ENCODE peak calls at places on chromosomes 11 and 22, in six cellular contexts. One of them, this sample, is unnamed.
A peak's percentile ranks its signal among the peaks of the same experiment; 100 is the strongest.

GRCh38 chr11:13102575-13102840 is 93.4 kb downstream of the RASSF10 start:
- DNase-seq in IMR-90: no peak
- DNase-seq in ascending aorta: no peak
- DNase-seq in fibroblast of mammary gland: no peak
- DNase-seq in neuronal stem cell: no peak
- DNase-seq in mammary epithelial cell: no peak
- DNase-seq in this sample: no peak

GRCh38 chr11:94664336-94664735 is 97.2 kb downstream of the PIWIL4 start:
- DNase-seq in IMR-90: no peak
- DNase-seq in ascending aorta: no peak
- DNase-seq in fibroblast of mammary gland: peak; percentile 34
- DNase-seq in neuronal stem cell: no peak
- DNase-seq in mammary epithelial cell: peak; percentile 43
- DNase-seq in this sample: no peak

GRCh38 chr11:78025378-78025777 is 2.3 kb upstream of the KCTD14 start:
- DNase-seq in IMR-90: no peak
- DNase-seq in ascending aorta: no peak
- DNase-seq in fibroblast of mammary gland: no peak
- DNase-seq in neuronal stem cell: no peak
- DNase-seq in mammary epithelial cell: no peak
- DNase-seq in this sample: no peak

GRCh38 chr22:46966495-46966845 is 204.0 kb downstream of the TBC1D22A start:
- DNase-seq in IMR-90: peak; percentile 8
- DNase-seq in ascending aorta: no peak
- DNase-seq in fibroblast of mammary gland: no peak
- DNase-seq in neuronal stem cell: no peak
- DNase-seq in mammary epithelial cell: no peak
- DNase-seq in this sample: no peak

GRCh38 chr11:62574363-62575057 is 819 bp upstream of the EEF1G start:
- DNase-seq in IMR-90: peak; percentile 29
- DNase-seq in ascending aorta: no peak
- DNase-seq in fibroblast of mammary gland: no peak
- DNase-seq in neuronal stem cell: no peak
- DNase-seq in mammary epithelial cell: no peak
- DNase-seq in this sample: no peak

GRCh38 chr11:8032122-8032521 is 45.0 kb downstream of the EIF3F start:
- DNase-seq in IMR-90: no peak
- DNase-seq in ascending aorta: peak; percentile 46
- DNase-seq in fibroblast of mammary gland: no peak
- DNase-seq in neuronal stem cell: no peak
- DNase-seq in mammary epithelial cell: no peak
- DNase-seq in this sample: no peak

GRCh38 chr11:69634069-69634468 is 6.9 kb upstream of the CCND1 start:
- DNase-seq in IMR-90: no peak
- DNase-seq in ascending aorta: no peak
- DNase-seq in fibroblast of mammary gland: no peak
- DNase-seq in neuronal stem cell: no peak
- DNase-seq in mammary epithelial cell: no peak
- DNase-seq in this sample: no peak

GRCh38 chr11:132140056-132140455 is 769.6 kb downstream of the NTM start:
- DNase-seq in IMR-90: no peak
- DNase-seq in ascending aorta: no peak
- DNase-seq in fibroblast of mammary gland: no peak
- DNase-seq in neuronal stem cell: no peak
- DNase-seq in mammary epithelial cell: no peak
- DNase-seq in this sample: no peak

GRCh38 chr11:17777086-17777725 is 42.6 kb downstream of the KCNC1 start:
- DNase-seq in IMR-90: no peak
- DNase-seq in ascending aorta: no peak
- DNase-seq in fibroblast of mammary gland: no peak
- DNase-seq in neuronal stem cell: no peak
- DNase-seq in mammary epithelial cell: no peak
- DNase-seq in this sample: no peak

GRCh38 chr22:19579113-19579811 is 55.1 kb upstream of the CLDN5 start:
- DNase-seq in IMR-90: no peak
- DNase-seq in ascending aorta: no peak
- DNase-seq in fibroblast of mammary gland: no peak
- DNase-seq in neuronal stem cell: no peak
- DNase-seq in mammary epithelial cell: no peak
- DNase-seq in this sample: no peak

GRCh38 chr22:32518848-32519247 is 44.2 kb downstream of the FBXO7 start:
- DNase-seq in IMR-90: no peak
- DNase-seq in ascending aorta: no peak
- DNase-seq in fibroblast of mammary gland: no peak
- DNase-seq in neuronal stem cell: no peak
- DNase-seq in mammary epithelial cell: no peak
- DNase-seq in this sample: peak; percentile 20

GRCh38 chr11:108805030-108805429 is 140.2 kb downstream of the DDX10 start:
- DNase-seq in IMR-90: no peak
- DNase-seq in ascending aorta: no peak
- DNase-seq in fibroblast of mammary gland: no peak
- DNase-seq in neuronal stem cell: no peak
- DNase-seq in mammary epithelial cell: no peak
- DNase-seq in this sample: no peak

GRCh38 chr11:107202189-107202588 is 183.9 kb upstream of the GUCY1A2 start:
- DNase-seq in IMR-90: no peak
- DNase-seq in ascending aorta: no peak
- DNase-seq in fibroblast of mammary gland: no peak
- DNase-seq in neuronal stem cell: no peak
- DNase-seq in mammary epithelial cell: no peak
- DNase-seq in this sample: no peak

GRCh38 chr11:11148598-11148997 is 204.5 kb downstream of the CSNK2A3 start:
- DNase-seq in IMR-90: no peak
- DNase-seq in ascending aorta: no peak
- DNase-seq in fibroblast of mammary gland: no peak
- DNase-seq in neuronal stem cell: no peak
- DNase-seq in mammary epithelial cell: no peak
- DNase-seq in this sample: no peak

GRCh38 chr11:77200869-77201268 is 72.8 kb downstream of the MYO7A start:
- DNase-seq in IMR-90: no peak
- DNase-seq in ascending aorta: peak; percentile 40
- DNase-seq in fibroblast of mammary gland: no peak
- DNase-seq in neuronal stem cell: no peak
- DNase-seq in mammary epithelial cell: no peak
- DNase-seq in this sample: no peak

GRCh38 chr11:19848219-19848618 is 135.6 kb downstream of the NAV2 start:
- DNase-seq in IMR-90: no peak
- DNase-seq in ascending aorta: no peak
- DNase-seq in fibroblast of mammary gland: no peak
- DNase-seq in neuronal stem cell: peak; percentile 32
- DNase-seq in mammary epithelial cell: no peak
- DNase-seq in this sample: no peak

GRCh38 chr11:67267188-67268035 is 1.1 kb downstream of the GRK2 start:
- DNase-seq in IMR-90: no peak
- DNase-seq in ascending aorta: peak; percentile 68
- DNase-seq in fibroblast of mammary gland: no peak
- DNase-seq in neuronal stem cell: no peak
- DNase-seq in mammary epithelial cell: peak; percentile 59
- DNase-seq in this sample: no peak

GRCh38 chr11:100719362-100719761 is 32.3 kb downstream of the ARHGAP42 start:
- DNase-seq in IMR-90: peak; percentile 42
- DNase-seq in ascending aorta: no peak
- DNase-seq in fibroblast of mammary gland: peak; percentile 49
- DNase-seq in neuronal stem cell: no peak
- DNase-seq in mammary epithelial cell: peak; percentile 24
- DNase-seq in this sample: peak; percentile 50

GRCh38 chr11:130588471-130588870 is 140.0 kb downstream of the ADAMTS15 start:
- DNase-seq in IMR-90: no peak
- DNase-seq in ascending aorta: no peak
- DNase-seq in fibroblast of mammary gland: no peak
- DNase-seq in neuronal stem cell: no peak
- DNase-seq in mammary epithelial cell: peak; percentile 70
- DNase-seq in this sample: peak; percentile 14

GRCh38 chr11:130711193-130711592 is 205.1 kb downstream of the SNX19 start:
- DNase-seq in IMR-90: peak; percentile 4
- DNase-seq in ascending aorta: no peak
- DNase-seq in fibroblast of mammary gland: no peak
- DNase-seq in neuronal stem cell: no peak
- DNase-seq in mammary epithelial cell: no peak
- DNase-seq in this sample: no peak

GRCh38 chr11:88521354-88522310 is 184.1 kb upstream of the CTSC start:
- DNase-seq in IMR-90: peak; percentile 34
- DNase-seq in ascending aorta: no peak
- DNase-seq in fibroblast of mammary gland: no peak
- DNase-seq in neuronal stem cell: no peak
- DNase-seq in mammary epithelial cell: no peak
- DNase-seq in this sample: no peak

GRCh38 chr11:123318623-123319022 is 111.4 kb upstream of the GRAMD1B start:
- DNase-seq in IMR-90: no peak
- DNase-seq in ascending aorta: no peak
- DNase-seq in fibroblast of mammary gland: no peak
- DNase-seq in neuronal stem cell: no peak
- DNase-seq in mammary epithelial cell: no peak
- DNase-seq in this sample: no peak

GRCh38 chr22:47367107-47367690 is 604.7 kb downstream of the TBC1D22A start:
- DNase-seq in IMR-90: no peak
- DNase-seq in ascending aorta: peak; percentile 16
- DNase-seq in fibroblast of mammary gland: no peak
- DNase-seq in neuronal stem cell: no peak
- DNase-seq in mammary epithelial cell: no peak
- DNase-seq in this sample: no peak

GRCh38 chr11:26193714-26194373 is 138.1 kb upstream of the ANO3 start:
- DNase-seq in IMR-90: peak; percentile 22
- DNase-seq in ascending aorta: no peak
- DNase-seq in fibroblast of mammary gland: peak; percentile 84
- DNase-seq in neuronal stem cell: no peak
- DNase-seq in mammary epithelial cell: no peak
- DNase-seq in this sample: peak; percentile 58

GRCh38 chr11:111819161-111820058 is 52.0 kb downstream of the ALG9 start:
- DNase-seq in IMR-90: peak; percentile 82
- DNase-seq in ascending aorta: no peak
- DNase-seq in fibroblast of mammary gland: peak; percentile 97
- DNase-seq in neuronal stem cell: no peak
- DNase-seq in mammary epithelial cell: no peak
- DNase-seq in this sample: no peak

GRCh38 chr22:25449781-25450317 is 114.6 kb upstream of the GRK3 start:
- DNase-seq in IMR-90: no peak
- DNase-seq in ascending aorta: no peak
- DNase-seq in fibroblast of mammary gland: no peak
- DNase-seq in neuronal stem cell: no peak
- DNase-seq in mammary epithelial cell: peak; percentile 46
- DNase-seq in this sample: no peak
- H3K4me3 ChIP-seq in IMR-90: no peak overlapping the region
- H3K4me3 ChIP-seq in ascending aorta: peak overlapping the region; percentile 76
- H3K4me3 ChIP-seq in fibroblast of mammary gland: no peak overlapping the region
- H3K4me3 ChIP-seq in neuronal stem cell: no peak overlapping the region
- H3K4me3 ChIP-seq in mammary epithelial cell: no peak overlapping the region
- H3K4me3 ChIP-seq in this sample: no peak overlapping the region

GRCh38 chr11:68325183-68325893 is 12.9 kb downstream of the LRP5 start:
- DNase-seq in IMR-90: no peak
- DNase-seq in ascending aorta: no peak
- DNase-seq in fibroblast of mammary gland: no peak
- DNase-seq in neuronal stem cell: no peak
- DNase-seq in mammary epithelial cell: no peak
- DNase-seq in this sample: no peak
- H3K4me3 ChIP-seq in IMR-90: no peak overlapping the region
- H3K4me3 ChIP-seq in ascending aorta: no peak overlapping the region
- H3K4me3 ChIP-seq in fibroblast of mammary gland: no peak overlapping the region
- H3K4me3 ChIP-seq in neuronal stem cell: no peak overlapping the region
- H3K4me3 ChIP-seq in mammary epithelial cell: no peak overlapping the region
- H3K4me3 ChIP-seq in this sample: no peak overlapping the region

GRCh38 chr11:65471410-65471762 is 27.5 kb upstream of the MALAT1 start:
- DNase-seq in IMR-90: peak; percentile 79
- DNase-seq in ascending aorta: peak; percentile 93
- DNase-seq in fibroblast of mammary gland: peak; percentile 86
- DNase-seq in neuronal stem cell: no peak
- DNase-seq in mammary epithelial cell: no peak
- DNase-seq in this sample: peak; percentile 61
- H3K4me3 ChIP-seq in IMR-90: peak overlapping the region; percentile 13
- H3K4me3 ChIP-seq in ascending aorta: peak overlapping the region; percentile 54
- H3K4me3 ChIP-seq in fibroblast of mammary gland: peak overlapping the region; percentile 17
- H3K4me3 ChIP-seq in neuronal stem cell: no peak overlapping the region
- H3K4me3 ChIP-seq in mammary epithelial cell: no peak overlapping the region
- H3K4me3 ChIP-seq in this sample: no peak overlapping the region

GRCh38 chr11:125170406-125171031 is 6.0 kb downstream of the PKNOX2 start:
- DNase-seq in IMR-90: peak; percentile 92
- DNase-seq in ascending aorta: peak; percentile 75
- DNase-seq in fibroblast of mammary gland: peak; percentile 68
- DNase-seq in neuronal stem cell: no peak
- DNase-seq in mammary epithelial cell: no peak
- DNase-seq in this sample: no peak
- H3K4me3 ChIP-seq in IMR-90: no peak overlapping the region
- H3K4me3 ChIP-seq in ascending aorta: peak overlapping the region; percentile 36
- H3K4me3 ChIP-seq in fibroblast of mammary gland: no peak overlapping the region
- H3K4me3 ChIP-seq in neuronal stem cell: no peak overlapping the region
- H3K4me3 ChIP-seq in mammary epithelial cell: no peak overlapping the region
- H3K4me3 ChIP-seq in this sample: no peak overlapping the region

GRCh38 chr11:71250512-71251158 is 1.7 kb downstream of the SHANK2 start:
- DNase-seq in IMR-90: no peak
- DNase-seq in ascending aorta: peak; percentile 40
- DNase-seq in fibroblast of mammary gland: no peak
- DNase-seq in neuronal stem cell: no peak
- DNase-seq in mammary epithelial cell: no peak
- DNase-seq in this sample: no peak
- H3K4me3 ChIP-seq in IMR-90: peak overlapping the region; percentile 62
- H3K4me3 ChIP-seq in ascending aorta: peak overlapping the region; percentile 63
- H3K4me3 ChIP-seq in fibroblast of mammary gland: no peak overlapping the region
- H3K4me3 ChIP-seq in neuronal stem cell: no peak overlapping the region
- H3K4me3 ChIP-seq in mammary epithelial cell: peak overlapping the region; percentile 70
- H3K4me3 ChIP-seq in this sample: peak overlapping the region; percentile 70

GRCh38 chr11:119730347-119730613 is 1.3 kb upstream of the NECTIN1 start:
- DNase-seq in IMR-90: no peak
- DNase-seq in ascending aorta: no peak
- DNase-seq in fibroblast of mammary gland: no peak
- DNase-seq in neuronal stem cell: no peak
- DNase-seq in mammary epithelial cell: no peak
- DNase-seq in this sample: no peak

GRCh38 chr11:119728226-119728626 is 774 bp downstream of the NECTIN1 start:
- DNase-seq in IMR-90: no peak
- DNase-seq in ascending aorta: no peak
- DNase-seq in fibroblast of mammary gland: no peak
- DNase-seq in neuronal stem cell: peak; percentile 26
- DNase-seq in mammary epithelial cell: no peak
- DNase-seq in this sample: no peak

GRCh38 chr11:119729581-119730346 is 764 bp upstream of the NECTIN1 start:
- DNase-seq in IMR-90: peak; percentile 39
- DNase-seq in ascending aorta: peak; percentile 75
- DNase-seq in fibroblast of mammary gland: peak; percentile 63
- DNase-seq in neuronal stem cell: peak; percentile 29
- DNase-seq in mammary epithelial cell: peak; percentile 68
- DNase-seq in this sample: peak; percentile 62

GRCh38 chr11:119727523-119728081 is 1.4 kb downstream of the NECTIN1 start:
- DNase-seq in IMR-90: no peak
- DNase-seq in ascending aorta: no peak
- DNase-seq in fibroblast of mammary gland: no peak
- DNase-seq in neuronal stem cell: peak; percentile 88
- DNase-seq in mammary epithelial cell: no peak
- DNase-seq in this sample: peak; percentile 39

GRCh38 chr11:119728651-119729580 is at the start of gene NECTIN1:
- DNase-seq in IMR-90: peak; percentile 79
- DNase-seq in ascending aorta: peak; percentile 93
- DNase-seq in fibroblast of mammary gland: peak; percentile 75
- DNase-seq in neuronal stem cell: peak; percentile 94
- DNase-seq in mammary epithelial cell: peak; percentile 86
- DNase-seq in this sample: peak; percentile 86
- H3K4me3 ChIP-seq in IMR-90: peak within 1 kb of the TSS; percentile 72
- H3K4me3 ChIP-seq in ascending aorta: peak within 1 kb of the TSS; percentile 94
- H3K4me3 ChIP-seq in fibroblast of mammary gland: peak within 1 kb of the TSS; percentile 61
- H3K4me3 ChIP-seq in neuronal stem cell: peak within 1 kb of the TSS; percentile 73
- H3K4me3 ChIP-seq in mammary epithelial cell: peak within 1 kb of the TSS; percentile 92
- H3K4me3 ChIP-seq in this sample: peak within 1 kb of the TSS; percentile 99

GRCh38 chr11:28835790-28836189 is 727.6 kb downstream of the METTL15 start:
- DNase-seq in IMR-90: peak; percentile 57
- DNase-seq in ascending aorta: no peak
- DNase-seq in fibroblast of mammary gland: peak; percentile 49
- DNase-seq in neuronal stem cell: no peak
- DNase-seq in mammary epithelial cell: peak; percentile 51
- DNase-seq in this sample: peak; percentile 62
- H3K4me3 ChIP-seq in IMR-90: no peak overlapping the region
- H3K4me3 ChIP-seq in ascending aorta: no peak overlapping the region
- H3K4me3 ChIP-seq in fibroblast of mammary gland: no peak overlapping the region
- H3K4me3 ChIP-seq in neuronal stem cell: no peak overlapping the region
- H3K4me3 ChIP-seq in mammary epithelial cell: no peak overlapping the region
- H3K4me3 ChIP-seq in this sample: no peak overlapping the region

This sample was measured in epithelial cell of esophagus.